ENCODE peak calls at places on chromosomes 6 and 20, in eight cellular contexts. Q, N, J, E, D, I, L and Y are unnamed samples.

GRCh38 chr20:39874049-39874893 is 814.8 kb downstream of the MAFB start:
- DNase-seq in I (peak), J (peak), D (peak), N (peak), E (peak), L (peak), Q (peak), Y (peak)

GRCh38 chr6:122049341-122049740 is 350.1 kb upstream of the HSF2 start:
- DNase-seq in N (no peak), D (no peak), I (no peak), L (no peak), J (peak), E (no peak), Q (no peak), Y (no peak)

GRCh38 chr20:62929051-62929538 is 2.8 kb upstream of the DIDO1 start:
- DNase-seq in D (peak), L (peak), I (peak), E (no peak), J (peak), Q (peak), N (no peak), Y (peak)

GRCh38 chr6:149961728-149962425 is 1.9 kb upstream of the ULBP1 start:
- DNase-seq in I (no peak), J (peak), Q (no peak), N (peak), E (peak), D (peak), L (peak), Y (no peak)

GRCh38 chr6:84892666-84893065 is 128.3 kb upstream of the TBX18 start:
- DNase-seq in J (no peak), D (no peak), N (no peak), Q (no peak), I (no peak), L (no peak), E (peak), Y (no peak)

GRCh38 chr6:73648166-73648565 is 5.6 kb downstream of the SLC17A5 start:
- DNase-seq in D (peak), I (no peak), N (no peak), E (peak), J (no peak), L (no peak), Q (no peak), Y (no peak)

GRCh38 chr6:82608777-82609176 is 245.2 kb downstream of the TPBG start:
- DNase-seq in N (no peak), E (peak), I (no peak), J (no peak), L (no peak), D (no peak), Q (no peak), Y (no peak)

GRCh38 chr6:160261991-160262718 is 3.5 kb upstream of the SLC22A2 start:
- DNase-seq in Q (no peak), L (no peak), N (no peak), E (no peak), J (no peak), D (no peak), I (no peak), Y (no peak)

GRCh38 chr6:131258010-131258652 is 122.9 kb downstream of the AKAP7 start:
- DNase-seq in N (no peak), L (no peak), I (no peak), J (no peak), E (peak), D (no peak), Q (no peak), Y (no peak)

GRCh38 chr6:54737247-54737646 is 109.3 kb upstream of the FAM83B start:
- DNase-seq in Q (no peak), E (no peak), I (no peak), D (no peak), N (peak), L (no peak), J (peak), Y (no peak)

GRCh38 chr6:39021041-39021440 is 27.5 kb upstream of the GLP1R start:
- DNase-seq in E (no peak), L (no peak), N (no peak), I (no peak), Q (no peak), J (no peak), D (no peak), Y (no peak)

GRCh38 chr20:60262967-60263603 is 304.9 kb downstream of the CDH26 start:
- DNase-seq in L (peak), E (no peak), J (no peak), I (no peak), D (peak), Q (no peak), N (peak), Y (no peak)

GRCh38 chr6:2448826-2449571 is 203.6 kb upstream of the GMDS start:
- DNase-seq in Q (peak), D (peak), J (peak), N (peak), E (peak), I (no peak), L (no peak), Y (no peak)

GRCh38 chr6:13447949-13448724 is 39.3 kb downstream of the GFOD1 start:
- DNase-seq in I (no peak), E (peak), L (no peak), J (no peak), Q (no peak), D (no peak), N (no peak), Y (no peak)

GRCh38 chr20:35743693-35744491 is 1.8 kb upstream of the RBM39 start:
- DNase-seq in D (no peak), I (no peak), Q (no peak), E (no peak), J (peak), N (peak), L (no peak), Y (no peak)

GRCh38 chr6:137847748-137848147 is 19.3 kb upstream of the TNFAIP3 start:
- DNase-seq in L (no peak), N (no peak), I (no peak), D (no peak), Q (no peak), E (no peak), J (no peak), Y (no peak)